ENCODE peak calls at places on chromosomes 4 and X, in ten cellular contexts. One of them, this sample, is unnamed.

GRCh38 chrX:17788439-17788838 is 51.1 kb downstream of the SCML1 start:
- DNase-seq in activated CD4-positive, alpha-beta T cell treated with anti-CD3 and anti-CD28 coated beads for 24 hours: peak; percentile 22
- DNase-seq in non-pigmented ciliary epithelial cell: peak; percentile 0
- DNase-seq in ACHN: peak; percentile 29
- DNase-seq in amygdala: no peak
- DNase-seq in right cardiac atrium: peak; percentile 63
- DNase-seq in fibroblast of mammary gland: peak; percentile 38
- DNase-seq in stromal cell of bone marrow: no peak
- DNase-seq in cardiac fibroblast: peak; percentile 43
- DNase-seq in NCI-H460: peak; percentile 26
- DNase-seq in this sample: no peak

GRCh38 chr4:79652232-79652631 is 244.2 kb upstream of the GK2 start:
- DNase-seq in activated CD4-positive, alpha-beta T cell treated with anti-CD3 and anti-CD28 coated beads for 24 hours: no peak
- DNase-seq in non-pigmented ciliary epithelial cell: peak; percentile 70
- DNase-seq in ACHN: no peak
- DNase-seq in amygdala: no peak
- DNase-seq in right cardiac atrium: no peak
- DNase-seq in fibroblast of mammary gland: peak; percentile 26
- DNase-seq in stromal cell of bone marrow: peak; percentile 52
- DNase-seq in cardiac fibroblast: peak; percentile 70
- DNase-seq in NCI-H460: no peak
- DNase-seq in this sample: no peak

GRCh38 chrX:108735680-108736508 is 469 bp downstream of the IRS4 start:
- DNase-seq in activated CD4-positive, alpha-beta T cell treated with anti-CD3 and anti-CD28 coated beads for 24 hours: no peak
- DNase-seq in non-pigmented ciliary epithelial cell: no peak
- DNase-seq in ACHN: peak; percentile 0
- DNase-seq in amygdala: no peak
- DNase-seq in right cardiac atrium: no peak
- DNase-seq in fibroblast of mammary gland: no peak
- DNase-seq in stromal cell of bone marrow: no peak
- DNase-seq in cardiac fibroblast: peak; percentile 2
- DNase-seq in NCI-H460: no peak
- DNase-seq in this sample: no peak

GRCh38 chr4:1600211-1600780 is 83.8 kb downstream of the FAM53A start:
- DNase-seq in activated CD4-positive, alpha-beta T cell treated with anti-CD3 and anti-CD28 coated beads for 24 hours: no peak
- DNase-seq in non-pigmented ciliary epithelial cell: no peak
- DNase-seq in ACHN: no peak
- DNase-seq in amygdala: no peak
- DNase-seq in right cardiac atrium: peak; percentile 32
- DNase-seq in fibroblast of mammary gland: no peak
- DNase-seq in stromal cell of bone marrow: no peak
- DNase-seq in cardiac fibroblast: no peak
- DNase-seq in NCI-H460: no peak
- DNase-seq in this sample: no peak

GRCh38 chrX:54891573-54891972 is 29.1 kb upstream of the TRO start:
- DNase-seq in activated CD4-positive, alpha-beta T cell treated with anti-CD3 and anti-CD28 coated beads for 24 hours: peak; percentile 4
- DNase-seq in non-pigmented ciliary epithelial cell: peak; percentile 4
- DNase-seq in ACHN: peak; percentile 33
- DNase-seq in amygdala: no peak
- DNase-seq in right cardiac atrium: peak; percentile 40
- DNase-seq in fibroblast of mammary gland: peak; percentile 38
- DNase-seq in stromal cell of bone marrow: peak; percentile 19
- DNase-seq in cardiac fibroblast: peak; percentile 54
- DNase-seq in NCI-H460: peak; percentile 55
- DNase-seq in this sample: peak; percentile 22

GRCh38 chr4:153038493-153039311 is 102.6 kb downstream of the FHDC1 start:
- DNase-seq in activated CD4-positive, alpha-beta T cell treated with anti-CD3 and anti-CD28 coated beads for 24 hours: no peak
- DNase-seq in non-pigmented ciliary epithelial cell: no peak
- DNase-seq in ACHN: no peak
- DNase-seq in amygdala: no peak
- DNase-seq in right cardiac atrium: no peak
- DNase-seq in fibroblast of mammary gland: no peak
- DNase-seq in stromal cell of bone marrow: no peak
- DNase-seq in cardiac fibroblast: no peak
- DNase-seq in NCI-H460: no peak
- DNase-seq in this sample: no peak

GRCh38 chr4:76641351-76641750 is 206.3 kb downstream of the SHROOM3 start:
- DNase-seq in activated CD4-positive, alpha-beta T cell treated with anti-CD3 and anti-CD28 coated beads for 24 hours: no peak
- DNase-seq in non-pigmented ciliary epithelial cell: no peak
- DNase-seq in ACHN: no peak
- DNase-seq in amygdala: no peak
- DNase-seq in right cardiac atrium: no peak
- DNase-seq in fibroblast of mammary gland: no peak
- DNase-seq in stromal cell of bone marrow: no peak
- DNase-seq in cardiac fibroblast: no peak
- DNase-seq in NCI-H460: no peak
- DNase-seq in this sample: no peak

GRCh38 chrX:1528186-1528883 is 8.7 kb downstream of the P2RY8 start:
- DNase-seq in activated CD4-positive, alpha-beta T cell treated with anti-CD3 and anti-CD28 coated beads for 24 hours: no peak
- DNase-seq in non-pigmented ciliary epithelial cell: no peak
- DNase-seq in ACHN: no peak
- DNase-seq in amygdala: no peak
- DNase-seq in right cardiac atrium: no peak
- DNase-seq in fibroblast of mammary gland: no peak
- DNase-seq in stromal cell of bone marrow: no peak
- DNase-seq in cardiac fibroblast: no peak
- DNase-seq in NCI-H460: no peak
- DNase-seq in this sample: no peak

GRCh38 chrX:154696328-154697045 is 43.1 kb upstream of the CTAG2 start:
- DNase-seq in activated CD4-positive, alpha-beta T cell treated with anti-CD3 and anti-CD28 coated beads for 24 hours: no peak
- DNase-seq in non-pigmented ciliary epithelial cell: no peak
- DNase-seq in ACHN: peak; percentile 36
- DNase-seq in amygdala: no peak
- DNase-seq in right cardiac atrium: no peak
- DNase-seq in fibroblast of mammary gland: peak; percentile 90
- DNase-seq in stromal cell of bone marrow: peak; percentile 67
- DNase-seq in cardiac fibroblast: peak; percentile 89
- DNase-seq in NCI-H460: peak; percentile 28
- DNase-seq in this sample: no peak

GRCh38 chr4:38785901-38786402 is 3.2 kb upstream of the TLR10 start:
- DNase-seq in activated CD4-positive, alpha-beta T cell treated with anti-CD3 and anti-CD28 coated beads for 24 hours: no peak
- DNase-seq in non-pigmented ciliary epithelial cell: no peak
- DNase-seq in ACHN: no peak
- DNase-seq in amygdala: no peak
- DNase-seq in right cardiac atrium: no peak
- DNase-seq in fibroblast of mammary gland: no peak
- DNase-seq in stromal cell of bone marrow: no peak
- DNase-seq in cardiac fibroblast: no peak
- DNase-seq in NCI-H460: no peak
- DNase-seq in this sample: no peak